ENCODE peak calls at places on chromosome 4, in nine cellular contexts. U is left ventricle myocardium inferior, E is hepatocyte, L is GM20000, T is ovary, X is ascending aorta, C is astrocyte of the spinal cord, G is uterus, D is stomach. P is an unnamed sample.

GRCh38 chr4:22384154-22384553 is 131.7 kb downstream of the ADGRA3 start:
- DNase-seq in U (no peak), E (no peak), L (no peak), T (no peak), X (no peak), C (no peak), G (no peak), D (no peak), P (no peak)

GRCh38 chr4:61909031-61909430 is 708.9 kb downstream of the ADGRL3 start:
- DNase-seq in U (no peak), E (no peak), L (no peak), T (no peak), X (no peak), C (no peak), G (no peak), D (no peak), P (no peak)

GRCh38 chr4:154491731-154492249 is at the start of gene DCHS2:
- DNase-seq in U (peak), E (peak), L (peak), T (peak), X (no peak), C (no peak), G (peak), D (no peak), P (peak)

GRCh38 chr4:123449780-123450179 is 53.2 kb downstream of the SPRY1 start:
- DNase-seq in U (no peak), E (no peak), L (no peak), T (no peak), X (no peak), C (peak), G (no peak), D (no peak), P (no peak)

GRCh38 chr4:113446019-113446418 is 315.5 kb downstream of the CAMK2D start:
- DNase-seq in U (no peak), E (no peak), L (no peak), T (no peak), X (no peak), C (peak), G (no peak), D (no peak), P (peak)

GRCh38 chr4:178712486-178712885 is 1270.2 kb upstream of the AGA start:
- DNase-seq in U (no peak), E (no peak), L (no peak), T (no peak), X (no peak), C (no peak), G (no peak), D (no peak), P (no peak)

GRCh38 chr4:73603307-73603710 is 16.9 kb downstream of the RASSF6 start:
- DNase-seq in U (no peak), E (peak), L (peak), T (no peak), X (no peak), C (peak), G (no peak), D (peak), P (peak)

GRCh38 chr4:77819409-77819835 is 254 bp upstream of the CNOT6L start:
- DNase-seq in U (no peak), E (peak), L (no peak), T (no peak), X (no peak), C (peak), G (no peak), D (no peak), P (peak)

GRCh38 chr4:126790633-126791032 is 842.1 kb upstream of the INTU start:
- DNase-seq in U (no peak), E (no peak), L (no peak), T (no peak), X (no peak), C (no peak), G (no peak), D (no peak), P (no peak)

GRCh38 chr4:93764647-93765246 is 63.8 kb upstream of the ATOH1 start:
- DNase-seq in U (no peak), E (peak), L (peak), T (no peak), X (no peak), C (peak), G (no peak), D (no peak), P (peak)

GRCh38 chr4:119739796-119740195 is 111.2 kb upstream of the PDE5A start:
- DNase-seq in U (no peak), E (no peak), L (no peak), T (no peak), X (no peak), C (no peak), G (no peak), D (no peak), P (no peak)

GRCh38 chr4:30867427-30867826 is 147.3 kb downstream of the PCDH7 start:
- DNase-seq in U (no peak), E (no peak), L (no peak), T (peak), X (peak), C (peak), G (peak), D (no peak), P (no peak)

GRCh38 chr4:77169496-77169895 is 12.5 kb downstream of the CCNG2 start:
- DNase-seq in U (no peak), E (peak), L (no peak), T (no peak), X (no peak), C (peak), G (no peak), D (no peak), P (no peak)

GRCh38 chr4:54941994-54942552 is 183.3 kb downstream of the KDR start:
- DNase-seq in U (peak), E (no peak), L (peak), T (peak), X (no peak), C (no peak), G (no peak), D (no peak), P (no peak)

GRCh38 chr4:185559913-185560281 is 24.6 kb upstream of the PDLIM3 start:
- DNase-seq in U (no peak), E (peak), L (no peak), T (no peak), X (peak), C (peak), G (peak), D (peak), P (peak)

GRCh38 chr4:165682621-165683020 is 190.4 kb upstream of the TLL1 start:
- DNase-seq in U (no peak), E (no peak), L (no peak), T (no peak), X (no peak), C (no peak), G (no peak), D (no peak), P (no peak)

GRCh38 chr4:123588631-123589223 is 192.1 kb downstream of the SPRY1 start:
- DNase-seq in U (no peak), E (peak), L (peak), T (no peak), X (no peak), C (peak), G (no peak), D (no peak), P (peak)

GRCh38 chr4:158201310-158201709 is 9.0 kb upstream of the TMEM144 start:
- DNase-seq in U (no peak), E (no peak), L (no peak), T (no peak), X (no peak), C (no peak), G (no peak), D (no peak), P (no peak)

GRCh38 chr4:48801739-48802138 is 21.7 kb upstream of the FRYL start:
- DNase-seq in U (no peak), E (no peak), L (no peak), T (no peak), X (peak), C (no peak), G (no peak), D (no peak), P (no peak)

GRCh38 chr4:149296503-149296902 is 519.1 kb downstream of the IQCM start:
- DNase-seq in U (no peak), E (no peak), L (no peak), T (no peak), X (no peak), C (peak), G (no peak), D (no peak), P (no peak)

GRCh38 chr4:152045781-152046571 is 285.2 kb upstream of the GATB start:
- DNase-seq in U (no peak), E (peak), L (peak), T (peak), X (no peak), C (no peak), G (no peak), D (peak), P (peak)
- TF ChIP-seq CTCF in U (peak), E (peak), L (peak), T (no peak), X (peak), C (peak), G (no peak), D (peak), P (peak)

GRCh38 chr4:69473699-69474098 is 22.0 kb downstream of the UGT2B4 start:
- DNase-seq in U (no peak), E (no peak), L (no peak), T (no peak), X (no peak), C (no peak), G (no peak), D (no peak), P (no peak)

GRCh38 chr4:69471639-69472038 is 24.1 kb downstream of the UGT2B4 start:
- DNase-seq in U (no peak), E (no peak), L (no peak), T (no peak), X (no peak), C (no peak), G (no peak), D (no peak), P (no peak)

GRCh38 chr4:69467797-69468196 is 27.9 kb downstream of the UGT2B4 start:
- DNase-seq in U (no peak), E (no peak), L (no peak), T (no peak), X (no peak), C (no peak), G (no peak), D (no peak), P (no peak)

DNA sequence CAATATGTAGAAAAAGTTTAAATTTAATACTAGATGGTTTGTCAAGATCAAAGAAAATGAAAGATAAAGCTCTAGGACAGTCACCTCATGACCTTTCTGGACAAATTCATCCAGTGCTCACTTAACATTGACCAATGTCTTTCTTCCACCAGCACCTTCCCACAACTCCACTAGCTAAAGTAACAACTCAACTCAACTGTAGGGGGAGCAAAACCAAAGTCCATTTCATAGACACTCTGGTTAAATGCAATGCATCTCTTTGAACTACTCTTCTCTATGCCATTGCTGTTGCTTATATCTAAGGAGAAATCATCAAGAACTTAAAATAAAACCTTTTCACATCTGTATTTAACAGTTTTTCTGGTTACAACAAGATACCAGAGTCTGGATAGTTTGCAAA is 25.1 kb downstream of the UGT2B4 start:
- DNase-seq in U (no peak), E (no peak), L (no peak), T (no peak), X (no peak), C (no peak), G (no peak), D (no peak), P (no peak)
- TF ChIP-seq CTCF in U (no peak), E (no peak), L (no peak), T (no peak), X (no peak), C (no peak), G (no peak), D (no peak), P (peak)

DNA sequence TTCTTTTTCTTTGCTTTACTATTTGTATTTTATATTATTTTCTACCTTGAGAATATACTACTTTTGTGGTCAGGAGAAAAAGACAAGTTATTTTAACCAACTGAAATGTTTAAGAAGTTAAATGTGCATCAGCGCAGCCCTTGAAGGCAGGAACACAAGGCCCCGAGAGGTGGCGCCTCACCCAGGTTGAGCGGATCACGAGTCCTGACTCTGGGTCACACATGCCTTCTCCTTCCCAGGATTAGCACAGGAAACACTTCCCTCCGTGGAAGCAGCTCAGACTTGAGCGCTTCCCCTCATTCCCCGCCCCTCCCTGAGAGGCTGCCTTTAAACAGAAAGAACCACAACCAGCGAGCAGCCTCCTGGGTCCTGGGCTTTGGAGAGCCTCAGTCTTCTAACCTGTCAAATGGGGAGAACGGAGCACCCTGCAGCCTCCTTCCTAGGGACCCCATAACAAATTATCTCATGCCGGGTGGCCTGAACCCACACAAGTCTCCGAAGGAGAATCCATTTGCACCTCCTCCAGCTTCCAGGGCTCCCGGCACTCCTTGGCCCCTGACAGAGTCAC is 217.6 kb downstream of the AFAP1 start:
- DNase-seq in U (no peak), E (no peak), L (no peak), T (no peak), X (no peak), C (no peak), G (no peak), D (no peak), P (peak)
- TF ChIP-seq CTCF in U (peak), E (peak), L (no peak), T (no peak), X (no peak), C (peak), G (no peak), D (no peak), P (peak)

DNA sequence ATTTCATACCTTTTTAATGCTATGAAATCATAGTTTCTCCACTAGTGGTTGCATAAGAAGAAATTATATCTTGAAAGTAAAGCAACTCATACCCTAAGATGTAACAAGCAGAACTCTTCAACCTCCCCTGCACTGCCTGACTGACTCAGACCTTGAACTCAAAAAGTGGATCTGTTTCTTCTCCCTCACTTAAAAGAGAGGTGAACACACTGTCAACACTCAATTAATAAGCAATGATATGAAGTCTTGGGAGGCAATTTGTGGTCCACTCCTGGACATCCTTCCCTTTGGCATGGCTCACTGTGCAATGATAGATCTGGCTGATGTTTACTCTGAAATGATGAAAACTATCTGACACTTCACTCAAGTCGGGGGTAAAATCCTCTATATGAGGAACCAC is 282.0 kb upstream of the DKK2 start:
- DNase-seq in U (no peak), E (no peak), L (no peak), T (no peak), X (no peak), C (no peak), G (no peak), D (no peak), P (no peak)
- TF ChIP-seq CTCF in U (no peak), E (no peak), L (no peak), T (no peak), X (no peak), C (no peak), G (no peak), D (no peak), P (no peak)

GRCh38 chr4:14143892-14144291 is 516.4 kb upstream of the BOD1L1 start:
- DNase-seq in U (no peak), E (no peak), L (no peak), T (no peak), X (no peak), C (no peak), G (no peak), D (no peak), P (no peak)
- TF ChIP-seq CTCF in U (no peak), E (no peak), L (no peak), T (no peak), X (no peak), C (peak), G (no peak), D (no peak), P (no peak)

DNA sequence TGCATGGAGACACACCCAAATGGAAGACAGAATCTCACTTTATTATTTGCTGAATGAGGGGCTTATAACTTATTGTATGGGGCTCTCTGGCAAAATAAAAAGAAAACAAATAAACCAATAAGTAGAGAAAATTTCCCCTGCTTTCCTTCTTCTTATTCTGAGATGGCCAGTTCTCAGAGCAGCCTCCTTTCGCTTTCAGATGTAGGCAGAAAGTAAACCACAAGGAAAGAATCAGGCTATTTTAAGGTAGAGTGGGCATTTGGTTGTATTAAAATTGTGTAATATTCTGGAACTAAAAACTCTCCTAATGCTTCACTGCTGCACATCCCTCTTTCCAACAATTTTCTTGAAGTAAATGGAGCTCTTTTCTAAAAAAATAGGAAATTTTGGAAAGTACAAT is 241.8 kb downstream of the GALNTL6 start:
- DNase-seq in U (no peak), E (no peak), L (peak), T (no peak), X (no peak), C (no peak), G (no peak), D (no peak), P (no peak)
- TF ChIP-seq CTCF in U (no peak), E (no peak), L (no peak), T (no peak), X (no peak), C (no peak), G (no peak), D (no peak), P (no peak)

GRCh38 chr4:6986781-6987565 is 56.2 kb upstream of the TADA2B start:
- DNase-seq in U (peak), E (peak), L (peak), T (peak), X (peak), C (peak), G (peak), D (peak), P (peak)
- TF ChIP-seq CTCF in U (no peak), E (peak), L (no peak), T (no peak), X (no peak), C (no peak), G (peak), D (no peak), P (no peak)

P was measured in Calu3.